ENCODE peak calls at places on chromosome 21, in six cellular contexts. R is H9, O is mesenchymal stem cell, J is neuronal stem cell, Z is H1, F is trophoblast cell. D is an unnamed sample.

GRCh38 chr21:36135391-36136094 is 664 bp downstream of the CBR3 start:
- DNase-seq in R (peak), O (peak), J (no peak), Z (no peak), F (peak), D (peak)

GRCh38 chr21:35606578-35606977 is 453.7 kb downstream of the SETD4 start:
- DNase-seq in R (no peak), O (no peak), J (no peak), Z (no peak), F (no peak), D (no peak)

GRCh38 chr21:35533893-35534292 is 484.8 kb upstream of the RUNX1 start:
- DNase-seq in R (no peak), O (no peak), J (no peak), Z (no peak), F (no peak), D (no peak)

GRCh38 chr21:44603911-44604310 is 3.5 kb downstream of the KRTAP10-7 start:
- DNase-seq in R (no peak), O (no peak), J (no peak), Z (no peak), F (no peak), D (no peak)

GRCh38 chr21:16084776-16085364 is 355.1 kb downstream of the USP25 start:
- DNase-seq in R (no peak), O (no peak), J (no peak), Z (no peak), F (no peak), D (peak)

GRCh38 chr21:15060776-15061175 is 4.0 kb downstream of the NRIP1 start:
- DNase-seq in R (no peak), O (peak), J (no peak), Z (no peak), F (peak), D (peak)

GRCh38 chr21:8991968-8992621 is 1529.3 kb upstream of the TPTE start:
- DNase-seq in R (no peak), O (no peak), J (no peak), Z (no peak), F (no peak), D (no peak)

GRCh38 chr21:28099296-28099695 is 893.4 kb downstream of the LTN1 start:
- DNase-seq in R (no peak), O (peak), J (no peak), Z (no peak), F (no peak), D (peak)

GRCh38 chr21:38806153-38806941 is 618 bp downstream of the ETS2 start:
- DNase-seq in R (no peak), O (no peak), J (peak), Z (no peak), F (no peak), D (no peak)

GRCh38 chr21:46060596-46061061 is 37.3 kb upstream of the COL6A2 start:
- DNase-seq in R (no peak), O (peak), J (no peak), Z (no peak), F (no peak), D (peak)

GRCh38 chr21:8989261-8989882 is 1532.0 kb upstream of the TPTE start:
- DNase-seq in R (no peak), O (no peak), J (no peak), Z (no peak), F (no peak), D (no peak)

GRCh38 chr21:18161841-18162240 is 82.8 kb upstream of the CHODL start:
- DNase-seq in R (no peak), O (no peak), J (no peak), Z (no peak), F (no peak), D (no peak)

GRCh38 chr21:43967981-43968380 is 44.1 kb upstream of the TRAPPC10 start:
- DNase-seq in R (no peak), O (no peak), J (no peak), Z (no peak), F (no peak), D (no peak)

GRCh38 chr21:44516342-44516741 is 23.7 kb downstream of the KRTAP10-1 start:
- DNase-seq in R (no peak), O (no peak), J (no peak), Z (no peak), F (no peak), D (no peak)

GRCh38 chr21:30268608-30269197 is 14.0 kb downstream of the KRTAP24-1 start:
- DNase-seq in R (peak), O (no peak), J (no peak), Z (no peak), F (no peak), D (no peak)

GRCh38 chr21:45942755-45943629 is 38.6 kb upstream of the COL6A1 start:
- DNase-seq in R (no peak), O (no peak), J (no peak), Z (no peak), F (no peak), D (no peak)

GRCh38 chr21:41119901-41120300 is 48.1 kb upstream of the BACE2 start:
- DNase-seq in R (no peak), O (no peak), J (no peak), Z (no peak), F (no peak), D (no peak)

GRCh38 chr21:25717491-25718139 is 17.1 kb downstream of the ATP5PF start:
- DNase-seq in R (no peak), O (peak), J (no peak), Z (no peak), F (no peak), D (peak)

GRCh38 chr21:25722631-25723030 is 12.1 kb downstream of the ATP5PF start:
- DNase-seq in R (no peak), O (no peak), J (no peak), Z (no peak), F (no peak), D (no peak)

DNA sequence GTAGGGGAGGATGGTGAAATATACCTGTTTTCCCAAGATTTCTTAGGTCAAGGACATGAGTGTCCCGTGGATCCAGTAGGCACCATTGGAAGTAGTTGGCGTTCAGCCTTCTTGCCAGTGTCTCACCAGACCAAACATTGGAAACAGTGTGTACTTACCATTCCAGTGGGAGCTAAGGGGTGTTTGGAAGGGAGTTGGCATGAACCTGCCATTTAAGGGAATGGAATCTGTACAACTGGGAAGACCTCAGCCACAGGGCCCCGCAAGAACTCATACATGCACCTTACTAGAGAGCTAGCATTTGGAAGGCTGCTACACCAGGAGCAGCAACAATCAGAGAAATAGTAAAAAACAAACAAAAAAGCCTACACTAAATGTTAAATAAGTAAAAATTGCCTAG is 12.7 kb downstream of the ATP5PF start:
- DNase-seq in R (no peak), O (no peak), J (no peak), Z (no peak), F (no peak), D (no peak)
- H3K14ac ChIP-seq in R (no peak), O (no peak), J (no peak), Z (no peak), F (no peak), D (no peak)

GRCh38 chr21:31927872-31928476 is 55.2 kb downstream of the HUNK start:
- DNase-seq in R (no peak), O (peak), J (no peak), Z (no peak), F (no peak), D (peak)
- H4K91ac ChIP-seq in R (no peak), O (no peak), J (no peak), Z (no peak), F (no peak), D (no peak)

GRCh38 chr21:31777857-31778256 is 45.9 kb upstream of the SCAF4 start:
- DNase-seq in R (no peak), O (no peak), J (no peak), Z (no peak), F (no peak), D (no peak)
- H3K14ac ChIP-seq in R (no peak), O (no peak), J (no peak), Z (no peak), F (no peak), D (no peak)

GRCh38 chr21:42705346-42705745 is 51.9 kb downstream of the PDE9A start:
- DNase-seq in R (no peak), O (no peak), J (no peak), Z (no peak), F (no peak), D (no peak)

GRCh38 chr21:42707207-42707830 is 53.9 kb downstream of the PDE9A start:
- DNase-seq in R (no peak), O (no peak), J (no peak), Z (no peak), F (no peak), D (no peak)

GRCh38 chr21:42704861-42705260 is 51.4 kb downstream of the PDE9A start:
- DNase-seq in R (no peak), O (no peak), J (no peak), Z (no peak), F (no peak), D (no peak)

GRCh38 chr21:42705746-42706374 is 52.4 kb downstream of the PDE9A start:
- DNase-seq in R (no peak), O (no peak), J (no peak), Z (no peak), F (no peak), D (no peak)

DNA sequence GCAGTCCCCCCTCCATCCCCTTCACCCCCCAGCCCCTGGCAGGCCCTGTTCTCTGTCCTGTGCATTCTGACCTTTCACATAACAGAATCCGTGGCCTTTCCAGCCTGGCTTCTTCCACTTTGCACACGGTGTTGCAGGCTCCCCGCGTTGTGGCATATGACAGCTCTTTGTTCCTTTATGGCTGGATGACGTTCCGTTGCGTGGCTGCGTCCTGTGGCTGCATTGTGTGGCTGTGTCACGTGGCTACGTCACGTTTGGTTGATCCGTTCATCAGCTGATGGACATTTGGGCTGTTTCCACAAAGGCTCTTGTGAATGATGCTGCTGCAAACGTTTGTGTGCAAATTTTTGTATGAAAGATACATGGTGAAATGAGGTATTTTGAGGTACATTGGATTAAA is 53.3 kb downstream of the PDE9A start:
- DNase-seq in R (no peak), O (no peak), J (no peak), Z (no peak), F (no peak), D (no peak)
- H4K91ac ChIP-seq in R (no peak), O (no peak), J (no peak), Z (no peak), F (no peak), D (no peak)

GRCh38 chr21:37647781-37648180 is 268.5 kb downstream of the KCNJ6 start:
- DNase-seq in R (no peak), O (no peak), J (no peak), Z (no peak), F (no peak), D (no peak)
- H3K14ac ChIP-seq in R (no peak), O (no peak), J (no peak), Z (no peak), F (no peak), D (no peak)